ENCODE peak calls at places on chromosomes 11 and 22, in four cellular contexts. One of them, this sample, is unnamed.

GRCh38 chr11:6681949-6682348 is 1.2 kb downstream of the MRPL17 start:
- DNase-seq in H9: no peak
- DNase-seq in mesenchymal stem cell: peak
- DNase-seq in neuronal stem cell: no peak
- DNase-seq in this sample: peak

GRCh38 chr11:14698771-14699170 is 55.2 kb downstream of the PDE3B start:
- DNase-seq in mesenchymal stem cell: no peak
- DNase-seq in H9: no peak
- DNase-seq in neuronal stem cell: no peak
- DNase-seq in this sample: no peak

GRCh38 chr11:2269601-2270321 is 627 bp downstream of the ASCL2 start:
- DNase-seq in mesenchymal stem cell: peak
- DNase-seq in neuronal stem cell: no peak
- DNase-seq in H9: peak
- DNase-seq in this sample: no peak

GRCh38 chr11:1978865-1979473 is 18.7 kb downstream of the H19 start:
- DNase-seq in H9: no peak
- DNase-seq in neuronal stem cell: no peak
- DNase-seq in mesenchymal stem cell: no peak
- DNase-seq in this sample: no peak

GRCh38 chr22:43412808-43413785 is 1.3 kb downstream of the MPPED1 start:
- DNase-seq in neuronal stem cell: peak
- DNase-seq in H9: no peak
- DNase-seq in mesenchymal stem cell: no peak
- DNase-seq in this sample: no peak

GRCh38 chr11:16271258-16271657 is 85.1 kb downstream of the SOX6 start:
- DNase-seq in neuronal stem cell: no peak
- DNase-seq in mesenchymal stem cell: no peak
- DNase-seq in H9: no peak
- DNase-seq in this sample: no peak

GRCh38 chr22:49353185-49353584 is 474.5 kb downstream of the BRD1 start:
- DNase-seq in mesenchymal stem cell: no peak
- DNase-seq in neuronal stem cell: no peak
- DNase-seq in H9: peak
- DNase-seq in this sample: no peak

GRCh38 chr11:8408151-8408930 is 144.7 kb upstream of the LMO1 start:
- DNase-seq in neuronal stem cell: no peak
- DNase-seq in H9: no peak
- DNase-seq in mesenchymal stem cell: no peak
- DNase-seq in this sample: no peak

GRCh38 chr11:15127341-15127740 is 12.6 kb downstream of the INSC start:
- DNase-seq in H9: no peak
- DNase-seq in neuronal stem cell: no peak
- DNase-seq in mesenchymal stem cell: peak
- DNase-seq in this sample: no peak

GRCh38 chr11:38517991-38518390 is 1920.0 kb upstream of the RAG2 start:
- DNase-seq in H9: no peak
- DNase-seq in neuronal stem cell: no peak
- DNase-seq in mesenchymal stem cell: no peak
- DNase-seq in this sample: no peak

GRCh38 chr22:46887978-46888377 is 125.5 kb downstream of the TBC1D22A start:
- DNase-seq in H9: no peak
- DNase-seq in neuronal stem cell: no peak
- DNase-seq in mesenchymal stem cell: no peak
- DNase-seq in this sample: no peak
- H2BK12ac ChIP-seq in H9: no peak
- H2BK12ac ChIP-seq in neuronal stem cell: no peak
- H2BK12ac ChIP-seq in mesenchymal stem cell: no peak
- H2BK12ac ChIP-seq in this sample: no peak

DNA sequence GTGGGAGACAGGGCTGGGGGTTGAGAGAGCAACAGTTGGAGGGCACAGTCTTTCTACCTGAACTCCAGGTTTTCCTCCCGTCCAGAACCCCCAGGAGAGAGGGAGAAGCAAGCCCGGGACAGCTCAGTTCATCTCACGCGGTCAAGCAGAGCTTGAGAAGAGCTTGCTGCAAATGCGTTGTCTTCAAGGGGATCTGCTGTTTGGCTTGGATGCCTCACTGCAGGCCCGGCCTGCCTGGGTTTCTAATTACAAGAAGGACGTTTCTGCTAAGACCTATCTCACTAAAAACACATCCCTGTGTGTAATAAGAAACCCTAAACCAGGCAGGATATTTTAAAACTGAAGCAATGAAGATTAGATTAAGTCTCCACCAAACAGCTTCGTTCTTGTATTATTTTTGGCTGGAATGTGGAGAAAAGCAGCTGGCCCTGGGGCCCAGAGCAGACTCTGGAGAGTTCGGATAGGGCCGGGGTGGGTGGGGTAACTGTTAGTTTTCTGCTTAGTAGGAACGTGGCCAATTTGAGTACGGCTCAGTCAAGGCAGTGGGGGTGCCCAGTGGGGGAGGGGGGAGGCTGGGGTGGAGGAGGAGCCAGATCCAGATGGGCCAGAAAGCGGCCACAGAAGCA is 6.0 kb downstream of the PKNOX2 start:
- DNase-seq in neuronal stem cell: no peak
- DNase-seq in mesenchymal stem cell: peak
- DNase-seq in H9: no peak
- DNase-seq in this sample: no peak
- H3K4ac ChIP-seq in neuronal stem cell: no peak
- H3K4ac ChIP-seq in mesenchymal stem cell: no peak
- H3K4ac ChIP-seq in H9: no peak
- H3K4ac ChIP-seq in this sample: no peak

GRCh38 chr11:69685348-69685747 is 10.2 kb upstream of the LTO1 start:
- DNase-seq in neuronal stem cell: no peak
- DNase-seq in mesenchymal stem cell: no peak
- DNase-seq in H9: no peak
- DNase-seq in this sample: no peak
- H2BK12ac ChIP-seq in neuronal stem cell: no peak
- H2BK12ac ChIP-seq in mesenchymal stem cell: no peak
- H2BK12ac ChIP-seq in H9: no peak
- H2BK12ac ChIP-seq in this sample: no peak

GRCh38 chr11:72752088-72752914 is at the start of gene ARAP1:
- DNase-seq in mesenchymal stem cell: peak
- DNase-seq in H9: peak
- DNase-seq in neuronal stem cell: peak
- DNase-seq in this sample: peak
- H3K4ac ChIP-seq in mesenchymal stem cell: peak
- H3K4ac ChIP-seq in H9: no peak
- H3K4ac ChIP-seq in neuronal stem cell: no peak
- H3K4ac ChIP-seq in this sample: peak

GRCh38 chr11:64720640-64721358 is 2.2 kb downstream of the NRXN2 start:
- DNase-seq in mesenchymal stem cell: no peak
- DNase-seq in neuronal stem cell: no peak
- DNase-seq in H9: no peak
- DNase-seq in this sample: no peak
- H2BK12ac ChIP-seq in mesenchymal stem cell: no peak
- H2BK12ac ChIP-seq in neuronal stem cell: peak
- H2BK12ac ChIP-seq in H9: no peak
- H2BK12ac ChIP-seq in this sample: no peak

DNA sequence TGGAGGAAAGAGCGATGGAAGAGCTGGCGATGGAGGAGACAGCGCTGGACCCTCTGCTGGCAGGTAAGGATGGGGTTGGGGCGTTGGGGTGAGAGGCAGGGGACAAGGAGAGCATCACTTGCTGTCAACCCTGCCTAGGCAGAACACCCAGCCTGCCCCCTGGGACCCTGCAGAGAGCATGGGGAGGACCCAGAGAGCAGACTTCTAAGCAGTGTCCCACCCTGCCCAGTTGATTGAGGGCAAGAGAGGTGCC is 111.6 kb upstream of the ANO1 start:
- DNase-seq in neuronal stem cell: no peak
- DNase-seq in mesenchymal stem cell: no peak
- DNase-seq in H9: no peak
- DNase-seq in this sample: no peak
- H3K4ac ChIP-seq in neuronal stem cell: no peak
- H3K4ac ChIP-seq in mesenchymal stem cell: peak
- H3K4ac ChIP-seq in H9: no peak
- H3K4ac ChIP-seq in this sample: no peak

GRCh38 chr11:67268036-67268683 is 1.9 kb downstream of the GRK2 start:
- DNase-seq in mesenchymal stem cell: no peak
- DNase-seq in neuronal stem cell: no peak
- DNase-seq in H9: no peak
- DNase-seq in this sample: no peak

GRCh38 chr11:67268684-67269268 is 2.5 kb downstream of the GRK2 start:
- DNase-seq in H9: no peak
- DNase-seq in mesenchymal stem cell: no peak
- DNase-seq in neuronal stem cell: no peak
- DNase-seq in this sample: no peak

GRCh38 chr11:67271212-67271547 is 4.9 kb downstream of the GRK2 start:
- DNase-seq in H9: no peak
- DNase-seq in mesenchymal stem cell: no peak
- DNase-seq in neuronal stem cell: no peak
- DNase-seq in this sample: no peak

GRCh38 chr11:67270256-67271211 is 4.3 kb downstream of the GRK2 start:
- DNase-seq in mesenchymal stem cell: peak
- DNase-seq in H9: peak
- DNase-seq in neuronal stem cell: no peak
- DNase-seq in this sample: no peak

GRCh38 chr11:67269401-67270255 is 3.4 kb downstream of the GRK2 start:
- DNase-seq in H9: no peak
- DNase-seq in mesenchymal stem cell: no peak
- DNase-seq in neuronal stem cell: no peak
- DNase-seq in this sample: no peak
- H2BK12ac ChIP-seq in H9: no peak
- H2BK12ac ChIP-seq in mesenchymal stem cell: peak
- H2BK12ac ChIP-seq in neuronal stem cell: no peak
- H2BK12ac ChIP-seq in this sample: no peak